ENCODE peak calls at places on chromosomes 13 and 19, in five cellular contexts. One of them, this sample, is unnamed.

GRCh38 chr19:40403262-40403984 is 9.8 kb downstream of the PRX start:
- DNase-seq in tibial nerve: peak; percentile 82
- DNase-seq in AG04450: peak; percentile 82
- DNase-seq in HCT116: peak; percentile 86
- DNase-seq in astrocyte: peak; percentile 73
- DNase-seq in this sample: peak; percentile 55

GRCh38 chr19:35349614-35350521 is 2.2 kb downstream of the FFAR1 start:
- DNase-seq in HCT116: no peak
- DNase-seq in tibial nerve: no peak
- DNase-seq in astrocyte: no peak
- DNase-seq in AG04450: no peak
- DNase-seq in this sample: no peak

GRCh38 chr13:46288570-46289259 is 77.0 kb downstream of the LRRC63 start:
- DNase-seq in tibial nerve: no peak
- DNase-seq in HCT116: peak; percentile 39
- DNase-seq in AG04450: no peak
- DNase-seq in astrocyte: peak; percentile 16
- DNase-seq in this sample: no peak

GRCh38 chr13:47120284-47120683 is 223.4 kb upstream of the HTR2A start:
- DNase-seq in HCT116: no peak
- DNase-seq in astrocyte: no peak
- DNase-seq in AG04450: no peak
- DNase-seq in tibial nerve: no peak
- DNase-seq in this sample: no peak

GRCh38 chr13:37486171-37486661 is 112.4 kb downstream of the POSTN start:
- DNase-seq in astrocyte: peak; percentile 47
- DNase-seq in HCT116: no peak
- DNase-seq in AG04450: no peak
- DNase-seq in tibial nerve: no peak
- DNase-seq in this sample: no peak

GRCh38 chr13:80529734-80530133 is 188.8 kb upstream of the SPRY2 start:
- DNase-seq in tibial nerve: no peak
- DNase-seq in HCT116: no peak
- DNase-seq in AG04450: no peak
- DNase-seq in astrocyte: peak; percentile 37
- DNase-seq in this sample: no peak

GRCh38 chr19:48629599-48630288 is 7.4 kb downstream of the DBP start:
- DNase-seq in HCT116: peak; percentile 96
- DNase-seq in astrocyte: peak; percentile 64
- DNase-seq in AG04450: no peak
- DNase-seq in tibial nerve: no peak
- DNase-seq in this sample: no peak

GRCh38 chr13:111027481-111028439 is 87.3 kb upstream of the ARHGEF7 start:
- DNase-seq in astrocyte: no peak
- DNase-seq in tibial nerve: no peak
- DNase-seq in AG04450: no peak
- DNase-seq in HCT116: no peak
- DNase-seq in this sample: no peak

GRCh38 chr13:48500652-48501197 is 32.2 kb downstream of the RCBTB2 start:
- DNase-seq in astrocyte: peak; percentile 84
- DNase-seq in tibial nerve: no peak
- DNase-seq in AG04450: peak; percentile 81
- DNase-seq in HCT116: no peak
- DNase-seq in this sample: no peak

GRCh38 chr13:50676602-50677001 is 166.9 kb downstream of the DLEU7 start:
- DNase-seq in AG04450: no peak
- DNase-seq in astrocyte: peak; percentile 89
- DNase-seq in tibial nerve: no peak
- DNase-seq in HCT116: no peak
- DNase-seq in this sample: no peak

GRCh38 chr19:54609356-54609791 is 15.9 kb downstream of the LILRA1 start:
- DNase-seq in tibial nerve: no peak
- DNase-seq in astrocyte: no peak
- DNase-seq in HCT116: no peak
- DNase-seq in AG04450: no peak
- DNase-seq in this sample: no peak

GRCh38 chr13:103788061-103788652 is 721.9 kb upstream of the SLC10A2 start:
- DNase-seq in HCT116: no peak
- DNase-seq in astrocyte: no peak
- DNase-seq in AG04450: no peak
- DNase-seq in tibial nerve: no peak
- DNase-seq in this sample: no peak

GRCh38 chr13:48304132-48304876 is 753 bp downstream of the RB1 start:
- DNase-seq in tibial nerve: no peak
- DNase-seq in astrocyte: peak; percentile 49
- DNase-seq in HCT116: no peak
- DNase-seq in AG04450: peak; percentile 7
- DNase-seq in this sample: no peak

GRCh38 chr13:80945328-80945727 is 604.4 kb upstream of the SPRY2 start:
- DNase-seq in HCT116: no peak
- DNase-seq in AG04450: no peak
- DNase-seq in astrocyte: no peak
- DNase-seq in tibial nerve: no peak
- DNase-seq in this sample: peak; percentile 4

GRCh38 chr19:38537071-38537847 is 80.5 kb downstream of the MAP4K1 start:
- DNase-seq in HCT116: no peak
- DNase-seq in tibial nerve: no peak
- DNase-seq in astrocyte: no peak
- DNase-seq in AG04450: no peak
- DNase-seq in this sample: no peak

GRCh38 chr19:1133471-1133929 is 29.7 kb downstream of the GPX4 start:
- DNase-seq in astrocyte: no peak
- DNase-seq in HCT116: peak; percentile 34
- DNase-seq in AG04450: no peak
- DNase-seq in tibial nerve: no peak
- DNase-seq in this sample: no peak

GRCh38 chr19:17687857-17688784 is at the start of gene UNC13A:
- DNase-seq in AG04450: no peak
- DNase-seq in astrocyte: no peak
- DNase-seq in HCT116: no peak
- DNase-seq in tibial nerve: no peak
- DNase-seq in this sample: peak; percentile 66

GRCh38 chr13:85597790-85598500 is 201.3 kb downstream of the SLITRK6 start:
- DNase-seq in tibial nerve: no peak
- DNase-seq in AG04450: peak; percentile 33
- DNase-seq in HCT116: no peak
- DNase-seq in astrocyte: peak; percentile 46
- DNase-seq in this sample: no peak

GRCh38 chr13:113209880-113210421 is 538 bp downstream of the CUL4A start:
- DNase-seq in astrocyte: peak; percentile 37
- DNase-seq in tibial nerve: no peak
- DNase-seq in AG04450: no peak
- DNase-seq in HCT116: peak; percentile 45
- DNase-seq in this sample: no peak

GRCh38 chr19:55118401-55118991 is 1.1 kb upstream of the PPP1R12C start:
- DNase-seq in HCT116: no peak
- DNase-seq in AG04450: no peak
- DNase-seq in tibial nerve: no peak
- DNase-seq in astrocyte: no peak
- DNase-seq in this sample: peak; percentile 75

GRCh38 chr19:8209111-8209964 is at the start of gene CERS4:
- DNase-seq in astrocyte: peak; percentile 15
- DNase-seq in AG04450: no peak
- DNase-seq in HCT116: no peak
- DNase-seq in tibial nerve: peak; percentile 48
- DNase-seq in this sample: peak; percentile 76

GRCh38 chr19:35107541-35107939 is 8.1 kb upstream of the FXYD3 start:
- DNase-seq in astrocyte: peak; percentile 26
- DNase-seq in HCT116: peak; percentile 78
- DNase-seq in tibial nerve: peak; percentile 57
- DNase-seq in AG04450: no peak
- DNase-seq in this sample: peak; percentile 96

DNA sequence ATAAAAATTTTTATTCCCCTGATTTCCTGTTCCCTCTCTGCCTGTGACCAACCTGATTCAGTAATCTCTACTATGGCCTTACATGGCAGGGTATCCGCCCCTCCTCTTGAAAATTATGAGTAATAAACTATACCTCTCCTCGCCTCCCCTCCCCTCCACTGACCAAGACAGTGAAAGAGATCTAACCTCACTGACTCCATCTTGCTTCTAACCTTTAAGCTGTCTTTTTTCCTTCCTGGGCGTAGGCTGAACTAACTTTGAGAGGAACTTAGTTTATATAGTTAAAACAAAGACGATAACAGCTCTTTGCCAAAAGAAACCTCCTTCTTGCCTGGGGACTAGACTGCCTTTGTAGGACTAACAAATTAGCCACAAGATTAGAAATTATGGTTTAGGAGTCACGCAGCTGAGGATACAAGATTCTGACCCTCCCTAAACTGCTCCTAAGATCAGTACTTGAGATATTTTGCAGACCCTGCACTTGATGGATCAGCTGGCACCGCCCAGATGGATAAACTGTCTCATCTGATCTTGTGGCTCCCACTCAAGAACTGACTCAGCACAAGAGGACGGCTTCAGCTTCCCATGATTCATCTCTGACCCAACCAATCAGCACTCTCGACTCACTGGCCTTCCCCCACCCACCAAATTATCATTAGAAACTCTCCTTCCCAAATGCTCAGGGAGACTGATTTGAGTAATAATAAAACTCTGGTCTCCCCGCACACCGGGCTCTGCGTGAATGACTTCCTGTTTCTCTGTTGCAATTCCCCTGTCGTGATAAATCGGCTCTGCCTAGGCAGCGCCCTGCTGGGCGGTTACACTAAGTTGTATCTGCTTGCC is 187.1 kb downstream of the TDRD3 start:
- DNase-seq in HCT116: no peak
- DNase-seq in AG04450: peak; percentile 29
- DNase-seq in tibial nerve: peak; percentile 15
- DNase-seq in astrocyte: peak; percentile 91
- DNase-seq in this sample: no peak
- H3K4me3 ChIP-seq in HCT116: no peak overlapping the region
- H3K4me3 ChIP-seq in AG04450: no peak overlapping the region
- H3K4me3 ChIP-seq in tibial nerve: no peak overlapping the region
- H3K4me3 ChIP-seq in astrocyte: peak overlapping the region; percentile 42
- H3K4me3 ChIP-seq in this sample: no peak overlapping the region

DNA sequence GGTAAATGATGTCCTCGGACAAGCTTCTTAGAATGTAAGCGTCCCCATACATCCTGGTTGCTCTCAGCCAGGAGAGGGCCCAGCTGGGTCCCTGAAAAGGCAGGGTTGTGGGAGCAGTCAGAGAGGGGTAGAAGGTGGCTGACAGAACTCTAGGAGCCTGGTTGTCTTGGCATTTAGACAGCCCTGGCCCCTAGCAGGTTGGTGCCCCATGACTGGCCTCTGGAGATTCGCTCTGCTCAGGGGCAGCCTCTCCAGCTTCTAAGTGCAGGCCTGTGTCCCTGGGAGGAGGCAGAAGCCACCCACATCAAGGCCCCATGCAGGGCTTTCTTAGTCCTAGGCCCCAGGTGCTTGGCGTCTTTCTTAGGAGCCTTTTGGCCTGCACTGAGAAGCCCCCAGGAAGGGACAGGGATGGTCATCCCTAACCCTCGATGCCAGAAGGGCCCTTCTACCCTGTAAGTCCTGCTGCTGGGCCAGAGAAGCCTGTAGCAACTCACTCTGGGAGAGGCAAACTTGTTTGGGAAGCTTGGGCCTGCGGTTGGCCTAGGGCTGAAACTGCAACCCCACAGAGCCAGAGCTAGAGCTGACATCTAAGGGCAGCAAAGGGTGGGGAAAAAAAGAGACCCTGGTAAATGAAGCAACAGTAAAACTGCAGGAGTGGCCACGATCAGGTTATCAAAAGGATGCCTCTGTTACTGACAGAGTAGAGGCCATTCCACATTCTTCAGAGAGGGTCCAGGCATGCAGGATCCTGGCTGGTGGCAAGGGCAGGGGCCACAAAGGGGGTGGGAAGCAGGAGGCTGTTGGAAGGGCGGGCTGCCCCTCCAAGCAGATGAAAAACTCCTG is 2.9 kb upstream of the CDX2 start:
- DNase-seq in AG04450: no peak
- DNase-seq in HCT116: no peak
- DNase-seq in astrocyte: no peak
- DNase-seq in tibial nerve: no peak
- DNase-seq in this sample: no peak
- H3K27me3 ChIP-seq in AG04450: peaks cover 96% of the 10 kb centered on the region
- H3K27me3 ChIP-seq in HCT116: no peaks in the 10 kb centered on the region
- H3K27me3 ChIP-seq in astrocyte: peaks cover 90% of the 10 kb centered on the region
- H3K27me3 ChIP-seq in tibial nerve: peaks cover 3% of the 10 kb centered on the region
- H3K27me3 ChIP-seq in this sample: peaks cover 100% of the 10 kb centered on the region

DNA sequence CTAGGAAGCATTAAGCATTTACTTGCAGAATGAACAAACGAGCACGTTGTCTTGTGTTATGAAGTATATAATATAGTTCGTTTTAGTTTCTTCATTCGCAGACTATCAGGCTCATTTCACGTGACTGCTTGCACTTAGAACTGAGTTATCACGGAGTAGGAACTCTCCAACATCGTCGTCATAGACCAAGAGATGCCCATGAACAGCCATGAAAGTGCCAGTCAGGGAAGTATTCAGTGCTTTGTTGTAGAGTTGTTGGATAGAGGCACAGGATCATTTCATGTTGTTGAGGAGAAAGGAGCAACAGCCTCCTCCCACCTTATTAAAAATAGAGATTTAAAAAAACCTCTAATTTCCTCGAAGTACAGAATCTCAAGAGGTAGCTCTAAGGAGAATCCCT is 969 bp upstream of the IL17D start:
- DNase-seq in HCT116: no peak
- DNase-seq in tibial nerve: no peak
- DNase-seq in AG04450: no peak
- DNase-seq in astrocyte: no peak
- DNase-seq in this sample: no peak
- H3K4me3 ChIP-seq in HCT116: no peak overlapping the region
- H3K4me3 ChIP-seq in tibial nerve: peak overlapping the region; percentile 65
- H3K4me3 ChIP-seq in AG04450: peak overlapping the region; percentile 75
- H3K4me3 ChIP-seq in astrocyte: peak overlapping the region; percentile 75
- H3K4me3 ChIP-seq in this sample: peak overlapping the region; percentile 78

GRCh38 chr13:99425485-99426341 is 75.6 kb upstream of the TM9SF2 start:
- DNase-seq in astrocyte: no peak
- DNase-seq in tibial nerve: no peak
- DNase-seq in AG04450: no peak
- DNase-seq in HCT116: no peak
- DNase-seq in this sample: no peak

GRCh38 chr13:99421758-99422555 is 79.3 kb upstream of the TM9SF2 start:
- DNase-seq in HCT116: no peak
- DNase-seq in tibial nerve: no peak
- DNase-seq in astrocyte: no peak
- DNase-seq in AG04450: no peak
- DNase-seq in this sample: no peak

GRCh38 chr13:99429670-99430069 is 71.6 kb upstream of the TM9SF2 start:
- DNase-seq in AG04450: no peak
- DNase-seq in tibial nerve: no peak
- DNase-seq in astrocyte: no peak
- DNase-seq in HCT116: no peak
- DNase-seq in this sample: no peak

GRCh38 chr13:99422556-99423220 is 78.6 kb upstream of the TM9SF2 start:
- DNase-seq in HCT116: no peak
- DNase-seq in AG04450: no peak
- DNase-seq in tibial nerve: no peak
- DNase-seq in astrocyte: no peak
- DNase-seq in this sample: no peak

DNA sequence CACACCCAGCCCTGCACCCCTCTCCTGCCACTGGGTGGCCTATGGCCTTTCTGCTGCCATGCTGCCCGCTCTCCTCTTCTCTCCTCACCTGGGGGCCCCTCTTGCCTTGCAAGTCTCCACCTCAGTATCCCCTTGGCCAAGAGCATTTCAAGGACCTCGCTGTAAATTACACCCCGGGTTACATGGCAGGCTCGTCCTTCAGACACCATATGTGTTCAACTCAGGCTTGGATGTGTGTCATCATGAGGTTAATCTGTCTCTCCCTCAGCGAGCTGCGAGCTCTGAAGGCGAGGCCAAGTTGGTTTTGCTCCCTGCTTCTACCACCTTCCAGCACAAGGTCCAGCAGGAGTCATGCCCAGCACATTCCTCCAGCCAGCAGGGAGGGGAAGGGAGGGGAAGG is 74.8 kb upstream of the TM9SF2 start:
- DNase-seq in AG04450: no peak
- DNase-seq in astrocyte: no peak
- DNase-seq in tibial nerve: no peak
- DNase-seq in HCT116: no peak
- DNase-seq in this sample: no peak
- H3K27me3 ChIP-seq in AG04450: peaks cover 20% of the 10 kb centered on the region
- H3K27me3 ChIP-seq in astrocyte: peaks cover 5% of the 10 kb centered on the region
- H3K27me3 ChIP-seq in tibial nerve: no peaks in the 10 kb centered on the region
- H3K27me3 ChIP-seq in HCT116: peaks cover 3% of the 10 kb centered on the region
- H3K27me3 ChIP-seq in this sample: no peaks in the 10 kb centered on the region